ENCODE peak calls at places on chromosomes 4 and X, in six cellular contexts. V is foreskin fibroblast, P is AG09309, F is ascending aorta, G is GM12878, D is right lobe of liver. S is an unnamed sample.

GRCh38 chr4:81260443-81261102 is 45.6 kb upstream of the PRKG2 start:
- DNase-seq in G (no peak), V (no peak), F (no peak), P (no peak), D (no peak), S (no peak)

GRCh38 chrX:129996120-129996519 is 13.7 kb downstream of the BCORL1 start:
- DNase-seq in D (no peak), P (peak), G (no peak), F (peak), V (peak), S (no peak)

GRCh38 chr4:23333556-23333945 is 556.3 kb downstream of the PPARGC1A start:
- DNase-seq in V (peak), P (no peak), D (no peak), F (no peak), G (no peak), S (no peak)

GRCh38 chr4:70133473-70133872 is 20.6 kb upstream of the PRR27 start:
- DNase-seq in V (no peak), D (no peak), G (no peak), P (no peak), F (no peak), S (no peak)

GRCh38 chrX:130676861-130677260 is 226.1 kb downstream of the ENOX2 start:
- DNase-seq in P (no peak), D (no peak), G (no peak), F (no peak), V (no peak), S (no peak)

GRCh38 chr4:46999584-46999983 is 6.2 kb upstream of the GABRA4 start:
- DNase-seq in V (peak), F (no peak), P (no peak), G (no peak), D (no peak), S (no peak)

GRCh38 chr4:74499986-74500781 is 55.2 kb downstream of the AREG start:
- DNase-seq in P (no peak), D (no peak), F (no peak), V (peak), G (no peak), S (no peak)

GRCh38 chrX:121755541-121755940 is 708.1 kb downstream of the GLUD2 start:
- DNase-seq in G (no peak), D (no peak), P (no peak), F (no peak), V (no peak), S (no peak)

GRCh38 chr4:105060628-105061027 is 86.0 kb upstream of the TET2 start:
- DNase-seq in P (no peak), D (no peak), V (no peak), F (no peak), G (peak), S (peak)

DNA sequence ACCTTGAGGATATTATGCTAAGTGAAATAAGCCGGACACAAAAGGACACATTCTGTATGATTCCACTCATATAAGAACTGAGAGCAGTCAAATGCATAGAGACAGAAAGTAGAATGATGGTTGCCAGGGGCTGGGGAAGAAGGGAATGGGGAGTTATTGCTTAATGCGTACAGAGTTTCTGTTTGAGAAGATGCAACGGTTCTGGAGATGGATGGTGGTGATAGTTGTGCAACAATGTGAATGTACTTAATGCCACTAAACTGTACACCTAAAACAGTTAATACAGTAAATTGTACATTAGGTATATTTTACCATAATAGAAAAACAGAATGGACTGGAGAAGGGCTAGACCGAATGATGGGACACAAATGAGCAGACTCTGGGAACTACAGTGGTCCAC is 15.8 kb downstream of the MAOB start:
- DNase-seq in F (no peak), P (no peak), V (no peak), D (no peak), G (no peak), S (no peak)
- TF ChIP-seq CTCF in F (no peak), P (no peak), V (no peak), D (no peak), G (no peak), S (no peak)

GRCh38 chr4:7199771-7200441 is 7.6 kb downstream of the SORCS2 start:
- DNase-seq in G (no peak), V (no peak), F (peak), D (no peak), P (no peak), S (no peak)
- H3K4me3 ChIP-seq in G (no peak), V (no peak), F (no peak), D (no peak), P (no peak), S (no peak)

DNA sequence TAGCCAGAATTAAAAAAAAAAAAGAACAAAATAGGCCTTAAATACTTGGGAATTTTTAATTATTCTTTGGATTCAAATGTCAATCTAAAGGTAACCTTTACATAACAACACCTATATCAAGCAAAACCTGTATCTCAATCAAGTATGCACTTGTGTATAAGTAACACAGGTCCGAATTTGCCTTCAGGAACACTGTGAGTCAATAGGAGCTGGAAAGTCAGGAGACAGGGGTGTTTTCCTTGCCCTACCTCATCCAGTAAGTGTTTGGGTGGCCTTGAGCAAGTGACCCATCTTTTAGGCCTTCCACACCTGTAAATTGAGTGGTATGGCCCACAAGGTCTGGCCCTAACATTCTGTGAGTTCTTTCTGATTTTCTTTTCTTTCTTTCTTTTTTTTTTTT is 40.8 kb upstream of the VEGFD start:
- DNase-seq in G (no peak), V (no peak), F (no peak), P (no peak), D (no peak), S (no peak)
- TF ChIP-seq CTCF in G (no peak), V (no peak), F (no peak), P (no peak), D (no peak), S (no peak)

GRCh38 chr4:56821394-56822263 is at the start of gene SPINK2:
- DNase-seq in V (peak), P (no peak), F (no peak), G (no peak), D (peak), S (no peak)
- H3K4me3 ChIP-seq in V (no peak), P (no peak), F (peak), G (peak), D (peak), S (peak)

GRCh38 chr4:121228851-121229250 is 64.7 kb upstream of the TNIP3 start:
- DNase-seq in D (no peak), P (no peak), G (no peak), V (no peak), F (no peak), S (no peak)
- TF ChIP-seq CTCF in D (no peak), P (no peak), G (no peak), V (no peak), F (no peak), S (no peak)

GRCh38 chrX:124524852-124525251 is 178.5 kb downstream of the SH2D1A start:
- DNase-seq in P (no peak), F (no peak), G (no peak), V (no peak), D (no peak), S (no peak)

DNA sequence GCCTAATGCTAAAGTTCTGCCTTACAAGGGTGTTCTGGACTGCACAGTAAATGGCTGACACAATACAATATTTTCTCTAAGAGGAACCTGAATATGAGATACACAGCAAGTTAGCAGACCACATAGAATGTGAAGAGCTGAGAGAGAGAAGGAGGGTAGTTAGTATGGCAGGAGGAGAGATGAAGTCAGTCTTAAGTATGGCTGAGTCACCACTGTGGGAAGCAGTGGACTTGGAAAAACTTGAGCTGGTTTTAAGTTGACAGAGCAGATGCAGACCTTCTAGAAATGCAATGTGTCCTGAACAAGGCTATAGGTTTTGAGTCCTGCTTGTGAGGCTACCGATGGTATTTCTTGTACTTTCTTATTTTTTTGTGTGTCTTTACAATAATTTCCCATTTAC is 172.5 kb downstream of the SH2D1A start:
- DNase-seq in V (peak), F (no peak), G (no peak), P (no peak), D (no peak), S (no peak)
- H3K4me3 ChIP-seq in V (no peak), F (no peak), G (no peak), P (no peak), D (no peak), S (no peak)

GRCh38 chrX:39836802-39837420 is 260.8 kb downstream of the BCOR start:
- DNase-seq in P (no peak), G (no peak), F (no peak), V (no peak), D (no peak), S (no peak)

GRCh38 chrX:39837688-39838087 is 260.1 kb downstream of the BCOR start:
- DNase-seq in V (no peak), G (no peak), D (no peak), F (no peak), P (no peak), S (no peak)

GRCh38 chrX:39835241-39835640 is 262.5 kb downstream of the BCOR start:
- DNase-seq in V (no peak), P (no peak), G (no peak), D (no peak), F (no peak), S (no peak)

GRCh38 chrX:39834600-39834999 is 263.2 kb downstream of the BCOR start:
- DNase-seq in P (no peak), F (no peak), V (no peak), G (no peak), D (no peak), S (no peak)

DNA sequence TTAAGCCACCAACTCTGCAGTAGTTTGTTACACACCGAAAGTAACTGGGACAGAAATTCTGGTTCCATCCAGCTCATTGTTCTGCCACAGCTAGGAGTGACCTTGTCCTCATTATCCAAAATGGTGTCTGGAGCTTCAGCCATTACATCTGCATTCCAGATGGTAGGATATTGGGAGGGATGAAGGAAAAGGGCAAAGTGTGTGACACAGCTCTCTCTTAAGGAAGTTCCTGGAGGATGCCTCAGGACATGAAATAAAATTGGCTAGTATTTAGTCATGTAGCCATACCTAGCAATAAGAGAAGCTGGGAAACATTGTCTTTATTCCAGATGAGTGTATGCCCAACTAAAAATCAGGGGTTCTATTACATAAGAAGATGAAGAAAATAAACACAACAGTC is 262.0 kb downstream of the BCOR start:
- DNase-seq in G (no peak), F (no peak), P (no peak), D (no peak), V (peak), S (no peak)
- TF ChIP-seq CTCF in G (no peak), F (no peak), P (no peak), D (no peak), V (no peak), S (no peak)

GRCh38 chrX:136192839-136193414 is 45.6 kb downstream of the FHL1 start:
- DNase-seq in F (no peak), G (no peak), V (peak), D (no peak), P (no peak), S (no peak)
- H3K4me3 ChIP-seq in F (no peak), G (no peak), V (no peak), D (no peak), P (no peak), S (no peak)